ENCODE peak calls at places on chromosomes 4 and X, in eight cellular contexts. T, L, X, E, G, I, P and Q are unnamed samples.

GRCh38 chr4:73383452-73383851 is 20.6 kb upstream of the ALB start:
- DNase-seq in T (no peak), L (no peak), X (no peak), E (no peak), G (no peak), I (no peak), P (no peak), Q (no peak)

GRCh38 chr4:158535130-158535614 is 13.5 kb downstream of the RXFP1 start:
- DNase-seq in T (peak; percentile 75), L (no peak), X (no peak), E (peak; percentile 63), G (peak; percentile 64), I (no peak), P (no peak), Q (peak; percentile 93)

GRCh38 chrX:16822723-16823122 is 36.5 kb downstream of the TXLNG start:
- DNase-seq in T (peak; percentile 76), L (no peak), X (no peak), E (no peak), G (peak; percentile 56), I (no peak), P (no peak), Q (peak; percentile 88)

GRCh38 chrX:105694839-105695238 is 127.5 kb upstream of the NRK start:
- DNase-seq in T (no peak), L (no peak), X (no peak), E (no peak), G (no peak), I (no peak), P (no peak), Q (no peak)

GRCh38 chr4:1763550-1764080 is 29.5 kb upstream of the FGFR3 start:
- DNase-seq in T (peak; percentile 54), L (no peak), X (no peak), E (peak; percentile 56), G (no peak), I (no peak), P (peak; percentile 37), Q (peak; percentile 47)

GRCh38 chrX:135433531-135434257 is 11.9 kb downstream of the SMIM10L2A start:
- DNase-seq in T (no peak), L (no peak), X (no peak), E (no peak), G (no peak), I (no peak), P (no peak), Q (no peak)

GRCh38 chr4:173334891-173335754 is 965 bp upstream of the HMGB2 start:
- DNase-seq in T (peak; percentile 87), L (peak; percentile 19), X (peak; percentile 54), E (peak; percentile 72), G (peak; percentile 84), I (peak; percentile 81), P (peak; percentile 53), Q (peak; percentile 86)

GRCh38 chr4:133148690-133149363 is at the start of gene PCDH10:
- DNase-seq in T (peak; percentile 96), L (no peak), X (peak; percentile 84), E (peak; percentile 90), G (peak; percentile 93), I (peak; percentile 81), P (peak; percentile 65), Q (peak; percentile 90)

GRCh38 chrX:153857348-153857903 is 27.1 kb upstream of the PDZD4 start:
- DNase-seq in T (no peak), L (no peak), X (no peak), E (no peak), G (no peak), I (no peak), P (no peak), Q (no peak)

GRCh38 chr4:68855771-68856170 is 40.0 kb downstream of the UGT2B10 start:
- DNase-seq in T (no peak), L (no peak), X (no peak), E (no peak), G (no peak), I (no peak), P (no peak), Q (no peak)
- TF ChIP-seq CTCF in T (no peak), L (no peak), X (no peak), E (no peak), G (no peak), I (no peak), P (no peak), Q (no peak)

DNA sequence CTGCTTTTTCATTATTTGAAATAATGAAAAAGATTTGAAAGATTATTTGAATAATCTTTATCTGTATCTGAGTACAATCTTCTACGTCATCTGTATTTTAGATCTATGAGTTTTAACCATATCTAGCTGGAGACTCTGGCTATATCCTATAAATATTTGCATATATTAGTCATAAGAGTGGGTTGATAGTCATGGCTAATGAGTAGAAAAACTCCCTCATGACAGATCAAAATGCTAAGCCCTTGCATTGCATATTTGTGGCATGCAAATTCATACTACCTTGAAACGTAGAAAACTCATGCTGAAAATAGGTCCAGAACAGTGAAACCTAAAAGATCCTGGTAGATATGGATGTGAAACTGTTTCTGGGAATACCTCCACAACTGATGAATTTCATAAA is 291.3 kb downstream of the GALNTL6 start:
- DNase-seq in T (peak; percentile 6), L (no peak), X (no peak), E (no peak), G (no peak), I (no peak), P (no peak), Q (no peak)
- H3K4me3 ChIP-seq in T (no peak overlapping the region), L (no peak overlapping the region), X (no peak overlapping the region), E (no peak overlapping the region), G (no peak overlapping the region), I (no peak overlapping the region), P (no peak overlapping the region), Q (no peak overlapping the region)

DNA sequence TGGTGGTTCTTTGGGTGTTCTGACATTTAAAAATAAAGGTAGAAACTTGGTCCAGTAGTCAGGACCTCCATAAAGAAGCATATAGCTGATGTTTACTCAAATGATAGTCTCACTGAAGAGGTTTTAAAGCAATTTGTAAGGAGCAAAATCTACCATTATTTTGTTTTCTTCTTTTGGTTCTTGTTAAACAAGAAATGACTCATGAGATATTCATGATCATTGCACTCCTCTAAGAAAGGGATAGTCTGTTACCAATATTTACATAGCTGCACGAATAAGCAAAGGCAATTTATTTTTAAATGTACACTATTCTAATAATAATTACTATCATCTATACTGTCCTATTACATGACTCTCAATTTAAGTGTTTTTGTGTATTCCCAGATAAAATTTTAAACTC is 397.9 kb downstream of the FAM47B start:
- DNase-seq in T (peak; percentile 2), L (no peak), X (no peak), E (no peak), G (peak; percentile 45), I (no peak), P (no peak), Q (no peak)
- TF ChIP-seq CTCF in T (no peak), L (no peak), X (no peak), E (no peak), G (no peak), I (no peak), P (no peak), Q (no peak)

DNA sequence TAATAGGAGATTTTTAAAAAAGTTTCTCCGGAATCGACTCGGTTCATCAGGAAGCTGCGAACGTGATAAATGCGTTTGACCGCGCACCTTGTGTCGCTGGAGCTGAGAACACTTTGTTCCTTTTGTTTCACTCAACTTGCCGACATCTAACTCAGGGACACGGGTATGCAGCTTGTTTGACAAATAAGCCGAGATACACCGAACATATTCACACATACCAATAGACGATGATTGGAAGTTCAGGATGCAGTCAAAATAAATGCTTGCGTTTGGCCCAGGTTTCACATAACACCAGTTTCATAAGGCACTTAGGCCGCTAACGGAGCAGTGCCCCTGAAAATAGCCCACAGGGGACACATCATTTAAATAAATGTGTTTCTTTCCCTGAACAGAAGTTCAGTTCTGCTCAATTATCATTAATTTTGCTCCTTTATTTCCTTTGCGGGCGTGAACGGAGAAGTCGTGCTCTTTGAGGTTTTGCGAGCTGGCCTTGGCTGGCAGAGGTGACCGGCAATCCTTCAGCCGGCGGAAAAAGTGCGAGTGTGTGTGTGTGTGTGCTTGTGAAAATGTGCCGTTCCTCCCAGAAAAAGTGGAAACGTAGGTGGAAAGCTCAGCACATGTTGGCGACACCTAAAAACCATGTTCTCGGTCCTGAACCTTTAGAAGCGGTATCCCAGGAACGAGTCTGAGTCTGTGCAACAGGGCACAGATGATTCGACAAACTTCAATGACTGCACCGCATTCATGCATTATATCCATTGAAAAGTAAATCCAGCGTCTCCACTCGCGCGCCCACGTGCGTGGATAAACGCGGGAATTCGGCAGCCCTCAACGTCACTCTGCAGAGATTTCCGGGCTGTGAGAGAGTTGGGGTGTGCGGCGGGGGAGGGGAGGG is 680 bp upstream of the SHISA3 start:
- DNase-seq in T (peak; percentile 10), L (no peak), X (no peak), E (no peak), G (no peak), I (no peak), P (no peak), Q (peak; percentile 38)
- H3K4me3 ChIP-seq in T (peak overlapping the region; percentile 43), L (peak overlapping the region; percentile 59), X (no peak overlapping the region), E (no peak overlapping the region), G (no peak overlapping the region), I (no peak overlapping the region), P (peak overlapping the region; percentile 49), Q (peak overlapping the region; percentile 60)

GRCh38 chr4:26150948-26151347 is 169.9 kb upstream of the RBPJ start:
- DNase-seq in T (no peak), L (no peak), X (no peak), E (no peak), G (peak; percentile 42), I (no peak), P (no peak), Q (peak; percentile 28)
- TF ChIP-seq CTCF in T (no peak), L (no peak), X (no peak), E (no peak), G (no peak), I (no peak), P (no peak), Q (no peak)

GRCh38 chr4:92406488-92406887 is 102.7 kb downstream of the GRID2 start:
- DNase-seq in T (no peak), L (no peak), X (no peak), E (no peak), G (no peak), I (no peak), P (no peak), Q (no peak)
- H3K4me3 ChIP-seq in T (no peak overlapping the region), L (no peak overlapping the region), X (no peak overlapping the region), E (no peak overlapping the region), G (no peak overlapping the region), I (no peak overlapping the region), P (no peak overlapping the region), Q (no peak overlapping the region)

DNA sequence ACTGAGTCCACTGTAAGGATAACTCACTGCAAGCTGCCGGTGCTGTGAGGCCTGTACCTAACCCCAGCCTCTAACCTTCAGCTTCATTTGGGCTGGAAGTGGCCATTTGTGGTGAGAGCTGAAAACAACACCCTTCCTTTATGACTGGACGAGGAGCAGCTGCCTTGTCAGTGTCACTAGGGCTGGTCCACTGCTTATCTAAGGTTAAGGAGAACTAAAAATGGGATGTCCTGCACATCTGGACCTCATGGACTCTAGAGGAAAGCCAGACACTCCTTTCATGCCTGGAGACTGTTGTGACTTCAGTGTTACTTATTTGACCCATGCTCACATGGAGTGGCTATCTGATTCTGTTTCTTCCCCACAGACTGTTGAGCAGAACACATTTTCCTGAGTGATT is 139.9 kb downstream of the ZNF518B start:
- DNase-seq in T (no peak), L (no peak), X (no peak), E (no peak), G (no peak), I (no peak), P (no peak), Q (no peak)
- TF ChIP-seq CTCF in T (no peak), L (no peak), X (no peak), E (no peak), G (no peak), I (no peak), P (no peak), Q (no peak)

GRCh38 chrX:33923262-33923661 is 208.9 kb downstream of the FAM47A start:
- DNase-seq in T (no peak), L (no peak), X (no peak), E (no peak), G (no peak), I (no peak), P (no peak), Q (no peak)
- H3K4me3 ChIP-seq in T (no peak overlapping the region), L (no peak overlapping the region), X (no peak overlapping the region), E (no peak overlapping the region), G (no peak overlapping the region), I (no peak overlapping the region), P (no peak overlapping the region), Q (no peak overlapping the region)